ENCODE peak calls at places on chromosomes 3 and 15, in seven cellular contexts. One of them, this sample, is unnamed.

GRCh38 chr3:112755845-112756671 is 90.6 kb downstream of the CD200R1L start:
- DNase-seq in GM13977: no peak
- DNase-seq in body of pancreas: no peak
- DNase-seq in glutamatergic neuron: no peak
- DNase-seq in RWPE1: no peak
- DNase-seq in Calu3: no peak
- DNase-seq in mucosa of descending colon: no peak
- DNase-seq in this sample: no peak

GRCh38 chr15:92391640-92392039 is 2.0 kb upstream of the ST8SIA2 start:
- DNase-seq in mucosa of descending colon: no peak
- DNase-seq in RWPE1: peak
- DNase-seq in body of pancreas: peak
- DNase-seq in GM13977: peak
- DNase-seq in Calu3: peak
- DNase-seq in glutamatergic neuron: no peak
- DNase-seq in this sample: peak

GRCh38 chr3:133591271-133591742 is 17.8 kb downstream of the CDV3 start:
- DNase-seq in glutamatergic neuron: no peak
- DNase-seq in Calu3: no peak
- DNase-seq in RWPE1: peak
- DNase-seq in GM13977: no peak
- DNase-seq in mucosa of descending colon: no peak
- DNase-seq in body of pancreas: no peak
- DNase-seq in this sample: no peak

GRCh38 chr15:31372635-31373091 is 46.0 kb downstream of the KLF13 start:
- DNase-seq in GM13977: no peak
- DNase-seq in RWPE1: peak
- DNase-seq in Calu3: no peak
- DNase-seq in body of pancreas: peak
- DNase-seq in mucosa of descending colon: no peak
- DNase-seq in glutamatergic neuron: peak
- DNase-seq in this sample: peak

GRCh38 chr3:111627092-111627491 is 31.9 kb upstream of the ZBED2 start:
- DNase-seq in RWPE1: no peak
- DNase-seq in body of pancreas: no peak
- DNase-seq in Calu3: no peak
- DNase-seq in GM13977: no peak
- DNase-seq in glutamatergic neuron: no peak
- DNase-seq in mucosa of descending colon: no peak
- DNase-seq in this sample: no peak

GRCh38 chr3:183268361-183268760 is 15.3 kb downstream of the B3GNT5 start:
- DNase-seq in GM13977: no peak
- DNase-seq in body of pancreas: no peak
- DNase-seq in mucosa of descending colon: no peak
- DNase-seq in Calu3: no peak
- DNase-seq in glutamatergic neuron: no peak
- DNase-seq in RWPE1: no peak
- DNase-seq in this sample: no peak

GRCh38 chr3:194067949-194068362 is 68.0 kb upstream of the HES1 start:
- DNase-seq in body of pancreas: no peak
- DNase-seq in glutamatergic neuron: no peak
- DNase-seq in mucosa of descending colon: no peak
- DNase-seq in GM13977: no peak
- DNase-seq in RWPE1: no peak
- DNase-seq in Calu3: no peak
- DNase-seq in this sample: no peak

GRCh38 chr3:29334652-29335189 is 53.9 kb downstream of the RBMS3 start:
- DNase-seq in RWPE1: no peak
- DNase-seq in GM13977: no peak
- DNase-seq in glutamatergic neuron: no peak
- DNase-seq in mucosa of descending colon: no peak
- DNase-seq in Calu3: no peak
- DNase-seq in body of pancreas: no peak
- DNase-seq in this sample: no peak

GRCh38 chr3:53169832-53170324 is 8.9 kb downstream of the PRKCD start:
- DNase-seq in mucosa of descending colon: no peak
- DNase-seq in body of pancreas: no peak
- DNase-seq in Calu3: no peak
- DNase-seq in glutamatergic neuron: no peak
- DNase-seq in RWPE1: no peak
- DNase-seq in GM13977: no peak
- DNase-seq in this sample: no peak

GRCh38 chr3:152968388-152969024 is 133.6 kb downstream of the P2RY1 start:
- DNase-seq in mucosa of descending colon: no peak
- DNase-seq in glutamatergic neuron: no peak
- DNase-seq in body of pancreas: no peak
- DNase-seq in RWPE1: peak
- DNase-seq in GM13977: no peak
- DNase-seq in Calu3: peak
- DNase-seq in this sample: no peak

GRCh38 chr3:106957021-106957420 is 420.2 kb upstream of the CCDC54 start:
- DNase-seq in GM13977: no peak
- DNase-seq in RWPE1: no peak
- DNase-seq in body of pancreas: no peak
- DNase-seq in Calu3: no peak
- DNase-seq in mucosa of descending colon: no peak
- DNase-seq in glutamatergic neuron: no peak
- DNase-seq in this sample: no peak

GRCh38 chr3:149744151-149744550 is 8.1 kb downstream of the COMMD2 start:
- DNase-seq in body of pancreas: no peak
- DNase-seq in GM13977: no peak
- DNase-seq in Calu3: no peak
- DNase-seq in mucosa of descending colon: no peak
- DNase-seq in RWPE1: no peak
- DNase-seq in glutamatergic neuron: no peak
- DNase-seq in this sample: no peak

GRCh38 chr3:185959609-185960517 is 22.0 kb upstream of the TRA2B start:
- DNase-seq in glutamatergic neuron: no peak
- DNase-seq in Calu3: peak
- DNase-seq in body of pancreas: peak
- DNase-seq in mucosa of descending colon: no peak
- DNase-seq in RWPE1: peak
- DNase-seq in GM13977: no peak
- DNase-seq in this sample: no peak

GRCh38 chr3:150170843-150171513 is 200.3 kb upstream of the PFN2 start:
- DNase-seq in mucosa of descending colon: no peak
- DNase-seq in GM13977: no peak
- DNase-seq in glutamatergic neuron: peak
- DNase-seq in RWPE1: no peak
- DNase-seq in Calu3: no peak
- DNase-seq in body of pancreas: no peak
- DNase-seq in this sample: no peak

GRCh38 chr3:128917291-128917690 is 37.9 kb downstream of the ACAD9 start:
- DNase-seq in glutamatergic neuron: no peak
- DNase-seq in RWPE1: no peak
- DNase-seq in body of pancreas: no peak
- DNase-seq in Calu3: no peak
- DNase-seq in mucosa of descending colon: no peak
- DNase-seq in GM13977: no peak
- DNase-seq in this sample: no peak
- TF ChIP-seq CTCF in glutamatergic neuron: no peak
- TF ChIP-seq CTCF in RWPE1: no peak
- TF ChIP-seq CTCF in body of pancreas: no peak
- TF ChIP-seq CTCF in Calu3: no peak
- TF ChIP-seq CTCF in mucosa of descending colon: no peak
- TF ChIP-seq CTCF in GM13977: no peak
- TF ChIP-seq CTCF in this sample: no peak

GRCh38 chr3:33377931-33378330 is 62.3 kb downstream of the UBP1 start:
- DNase-seq in glutamatergic neuron: no peak
- DNase-seq in GM13977: no peak
- DNase-seq in Calu3: no peak
- DNase-seq in body of pancreas: no peak
- DNase-seq in RWPE1: no peak
- DNase-seq in mucosa of descending colon: no peak
- DNase-seq in this sample: no peak

GRCh38 chr3:33373082-33373437 is 67.1 kb downstream of the UBP1 start:
- DNase-seq in GM13977: no peak
- DNase-seq in glutamatergic neuron: no peak
- DNase-seq in RWPE1: no peak
- DNase-seq in mucosa of descending colon: no peak
- DNase-seq in Calu3: no peak
- DNase-seq in body of pancreas: no peak
- DNase-seq in this sample: no peak

GRCh38 chr3:33380653-33381052 is 59.6 kb downstream of the UBP1 start:
- DNase-seq in RWPE1: no peak
- DNase-seq in GM13977: no peak
- DNase-seq in mucosa of descending colon: no peak
- DNase-seq in glutamatergic neuron: no peak
- DNase-seq in Calu3: no peak
- DNase-seq in body of pancreas: no peak
- DNase-seq in this sample: no peak

GRCh38 chr3:33372218-33373081 is 67.8 kb downstream of the UBP1 start:
- DNase-seq in body of pancreas: peak
- DNase-seq in Calu3: peak
- DNase-seq in mucosa of descending colon: no peak
- DNase-seq in GM13977: peak
- DNase-seq in RWPE1: peak
- DNase-seq in glutamatergic neuron: peak
- DNase-seq in this sample: peak

DNA sequence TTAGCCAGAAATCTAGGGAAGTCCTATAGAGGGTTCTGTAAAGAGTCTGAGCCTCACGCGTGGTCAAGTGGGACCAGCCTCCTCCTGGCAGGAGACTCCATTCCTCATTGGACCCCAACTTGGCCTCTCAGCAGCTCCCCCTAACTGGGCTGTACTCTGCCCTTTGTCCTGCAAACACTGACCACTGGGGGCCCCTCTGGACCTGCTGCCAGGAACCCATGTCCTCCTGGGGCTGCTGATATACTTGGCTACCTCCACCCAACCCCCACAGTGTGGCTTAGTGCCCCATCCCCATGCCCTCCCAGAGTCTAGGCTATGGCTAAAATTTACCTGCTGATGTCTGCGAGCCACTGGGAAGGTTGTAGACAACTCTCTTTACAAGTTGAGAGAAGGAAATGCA is 62.7 kb downstream of the UBP1 start:
- DNase-seq in GM13977: no peak
- DNase-seq in Calu3: no peak
- DNase-seq in mucosa of descending colon: no peak
- DNase-seq in RWPE1: no peak
- DNase-seq in body of pancreas: no peak
- DNase-seq in glutamatergic neuron: no peak
- DNase-seq in this sample: no peak
- TF ChIP-seq CTCF in GM13977: peak
- TF ChIP-seq CTCF in Calu3: no peak
- TF ChIP-seq CTCF in mucosa of descending colon: no peak
- TF ChIP-seq CTCF in RWPE1: no peak
- TF ChIP-seq CTCF in body of pancreas: no peak
- TF ChIP-seq CTCF in glutamatergic neuron: no peak
- TF ChIP-seq CTCF in this sample: no peak

GRCh38 chr3:172710709-172711456 is at the start of gene NCEH1:
- DNase-seq in RWPE1: peak
- DNase-seq in mucosa of descending colon: peak
- DNase-seq in body of pancreas: peak
- DNase-seq in glutamatergic neuron: peak
- DNase-seq in GM13977: peak
- DNase-seq in Calu3: peak
- DNase-seq in this sample: peak

GRCh38 chr3:172717493-172718088 is 6.7 kb upstream of the NCEH1 start:
- DNase-seq in RWPE1: no peak
- DNase-seq in body of pancreas: no peak
- DNase-seq in Calu3: no peak
- DNase-seq in GM13977: no peak
- DNase-seq in mucosa of descending colon: no peak
- DNase-seq in glutamatergic neuron: no peak
- DNase-seq in this sample: no peak

GRCh38 chr3:172711457-172711800 is 562 bp upstream of the NCEH1 start:
- DNase-seq in mucosa of descending colon: no peak
- DNase-seq in Calu3: peak
- DNase-seq in glutamatergic neuron: no peak
- DNase-seq in body of pancreas: no peak
- DNase-seq in RWPE1: peak
- DNase-seq in GM13977: no peak
- DNase-seq in this sample: no peak

GRCh38 chr3:172713316-172713715 is 2.4 kb upstream of the NCEH1 start:
- DNase-seq in RWPE1: no peak
- DNase-seq in GM13977: no peak
- DNase-seq in mucosa of descending colon: no peak
- DNase-seq in Calu3: no peak
- DNase-seq in glutamatergic neuron: no peak
- DNase-seq in body of pancreas: no peak
- DNase-seq in this sample: no peak

GRCh38 chr3:172716476-172716875 is 5.6 kb upstream of the NCEH1 start:
- DNase-seq in body of pancreas: no peak
- DNase-seq in glutamatergic neuron: no peak
- DNase-seq in GM13977: no peak
- DNase-seq in RWPE1: no peak
- DNase-seq in Calu3: no peak
- DNase-seq in mucosa of descending colon: no peak
- DNase-seq in this sample: no peak
- TF ChIP-seq CTCF in body of pancreas: no peak
- TF ChIP-seq CTCF in glutamatergic neuron: no peak
- TF ChIP-seq CTCF in GM13977: no peak
- TF ChIP-seq CTCF in RWPE1: no peak
- TF ChIP-seq CTCF in Calu3: no peak
- TF ChIP-seq CTCF in mucosa of descending colon: no peak
- TF ChIP-seq CTCF in this sample: no peak

DNA sequence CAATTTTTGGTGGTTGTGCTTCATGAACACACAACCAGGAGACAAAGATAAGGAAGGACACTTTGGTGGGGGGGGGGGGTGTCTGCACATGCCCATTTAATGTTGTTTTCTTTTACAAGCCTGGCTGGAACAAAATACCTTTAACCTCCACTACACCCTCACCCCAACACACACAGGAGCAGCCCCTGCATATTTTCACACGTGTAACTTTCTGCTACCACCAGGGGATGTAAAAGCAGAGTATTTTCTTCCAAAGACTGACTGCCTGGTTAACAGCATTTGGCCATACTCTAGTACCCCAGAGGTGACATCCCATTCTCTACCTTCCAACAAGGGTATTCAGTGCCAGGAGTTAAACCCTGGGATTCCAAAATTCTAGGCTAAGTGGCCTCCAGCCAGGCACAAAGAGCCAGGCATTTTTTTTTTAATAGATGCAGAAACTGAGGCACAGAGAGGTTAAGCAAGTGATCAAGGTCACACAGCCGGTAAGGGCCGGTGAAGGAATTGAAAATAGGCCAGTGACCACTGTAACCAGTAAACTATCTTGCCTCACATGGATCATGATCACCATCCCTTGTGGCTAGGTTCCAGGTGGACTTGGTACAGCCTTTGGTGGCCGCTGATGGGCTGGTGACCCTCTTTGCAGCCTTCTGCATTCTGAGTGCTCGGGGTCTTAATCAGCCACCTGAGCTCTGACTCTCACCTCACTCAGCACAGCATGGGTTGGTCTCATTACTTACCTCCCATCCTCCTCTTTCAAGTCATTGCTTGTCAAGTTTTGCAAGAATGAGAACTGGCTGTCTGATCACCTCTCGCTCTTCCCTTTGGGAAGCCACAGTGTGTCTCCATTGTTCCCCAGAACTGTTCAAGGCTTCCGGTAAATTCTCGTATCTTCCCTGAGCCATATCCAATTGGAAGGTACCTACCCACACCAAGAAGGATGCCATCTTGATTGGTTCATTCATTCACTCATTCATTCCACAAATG is 20.4 kb downstream of the MAGI1 start:
- DNase-seq in RWPE1: no peak
- DNase-seq in body of pancreas: no peak
- DNase-seq in Calu3: no peak
- DNase-seq in GM13977: no peak
- DNase-seq in glutamatergic neuron: no peak
- DNase-seq in mucosa of descending colon: no peak
- DNase-seq in this sample: no peak
- TF ChIP-seq CTCF in RWPE1: no peak
- TF ChIP-seq CTCF in body of pancreas: no peak
- TF ChIP-seq CTCF in Calu3: no peak
- TF ChIP-seq CTCF in GM13977: no peak
- TF ChIP-seq CTCF in glutamatergic neuron: no peak
- TF ChIP-seq CTCF in mucosa of descending colon: no peak
- TF ChIP-seq CTCF in this sample: no peak

This sample was measured in GM20000.